ENCODE peak calls at places on chromosomes 11 and 22, in eight cellular contexts. A is mesendoderm, S is HepG2, C is GM12878, Z is left ventricle myocardium inferior, N is cardiac muscle cell, G is kidney, Q is stomach. I is an unnamed sample. For H3K4me1, the result is how much of the 10 kb centered on the place peaks cover.

GRCh38 chr11:46693597-46694012 is 6.8 kb downstream of the ARHGAP1 start:
- DNase-seq in A (no peak), S (no peak), C (no peak), Z (no peak), N (no peak), G (no peak), Q (no peak), I (no peak)

GRCh38 chr11:129930306-129930705 is 34.9 kb upstream of the NFRKB start:
- DNase-seq in A (no peak), S (no peak), C (no peak), Z (no peak), N (no peak), G (no peak), Q (no peak), I (no peak)

GRCh38 chr11:117177534-117178209 is 871 bp upstream of the SIDT2 start:
- DNase-seq in A (no peak), S (no peak), C (no peak), Z (no peak), N (no peak), G (no peak), Q (peak), I (no peak)

GRCh38 chr22:49643466-49643865 is 184.2 kb downstream of the BRD1 start:
- DNase-seq in A (no peak), S (no peak), C (no peak), Z (no peak), N (no peak), G (no peak), Q (no peak), I (no peak)

GRCh38 chr22:38262051-38262795 is 10.6 kb downstream of the TMEM184B start:
- DNase-seq in A (peak), S (peak), C (no peak), Z (peak), N (peak), G (no peak), Q (peak), I (no peak)

GRCh38 chr22:28279888-28280287 is 360.8 kb upstream of the PITPNB start:
- DNase-seq in A (no peak), S (no peak), C (no peak), Z (no peak), N (no peak), G (no peak), Q (no peak), I (no peak)

GRCh38 chr22:44758354-44758969 is 6.1 kb downstream of the ARHGAP8 start:
- DNase-seq in A (peak), S (no peak), C (no peak), Z (no peak), N (no peak), G (no peak), Q (no peak), I (no peak)

GRCh38 chr11:120425527-120425926 is 86.0 kb upstream of the GRIK4 start:
- DNase-seq in A (no peak), S (no peak), C (no peak), Z (no peak), N (no peak), G (no peak), Q (no peak), I (no peak)

GRCh38 chr11:24496728-24497396 is at the start of gene LUZP2:
- DNase-seq in A (peak), S (no peak), C (no peak), Z (no peak), N (peak), G (peak), Q (no peak), I (peak)

GRCh38 chr11:116148056-116148455 is 624.7 kb downstream of the BUD13 start:
- DNase-seq in A (peak), S (no peak), C (no peak), Z (no peak), N (peak), G (no peak), Q (no peak), I (peak)

GRCh38 chr11:67482275-67482735 is 521 bp upstream of the AIP start:
- DNase-seq in A (no peak), S (no peak), C (no peak), Z (no peak), N (no peak), G (peak), Q (no peak), I (no peak)

DNA sequence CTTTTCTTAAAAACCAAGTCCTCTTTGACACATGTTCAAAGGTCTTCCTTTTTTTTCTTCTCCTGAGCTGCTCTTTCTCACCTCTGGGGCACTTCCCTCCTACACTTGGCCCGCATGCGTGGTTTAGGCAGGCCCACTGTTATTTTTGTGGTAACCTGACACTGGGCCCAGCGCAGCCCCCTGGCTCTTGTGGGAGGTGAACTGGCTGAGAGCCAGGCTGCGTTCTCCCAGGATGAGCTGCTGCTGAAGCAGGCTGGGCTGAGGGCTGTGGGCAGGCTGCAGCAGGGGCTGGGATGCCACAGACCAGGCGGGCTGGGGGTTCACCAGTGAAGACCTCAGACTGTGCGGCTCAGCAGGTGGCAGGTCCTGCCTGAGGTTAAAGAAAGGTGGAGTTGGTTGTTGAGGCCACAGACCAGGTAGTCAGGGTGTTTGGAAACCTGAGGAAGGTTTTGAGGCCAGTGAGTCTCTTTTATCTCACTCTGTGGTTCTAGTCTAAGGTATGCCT is 72.4 kb downstream of the TEAD1 start:
- DNase-seq in A (peak), S (peak), C (no peak), Z (peak), N (peak), G (peak), Q (no peak), I (peak)
- H3K4me1 ChIP-seq in A (under half), S (under half), C (under half), Z (half or more), N (under half), G (under half), Q (under half), I (under half)

GRCh38 chr11:45102810-45103621 is 43.4 kb upstream of the PRDM11 start:
- DNase-seq in A (peak), S (peak), C (peak), Z (no peak), N (peak), G (peak), Q (peak), I (peak)

GRCh38 chr11:45104790-45105084 is 41.7 kb upstream of the PRDM11 start:
- DNase-seq in A (no peak), S (no peak), C (no peak), Z (no peak), N (no peak), G (peak), Q (no peak), I (no peak)

GRCh38 chr11:45104006-45104789 is 42.2 kb upstream of the PRDM11 start:
- DNase-seq in A (no peak), S (no peak), C (no peak), Z (no peak), N (no peak), G (peak), Q (no peak), I (no peak)

GRCh38 chr11:45100338-45100737 is 46.1 kb upstream of the PRDM11 start:
- DNase-seq in A (peak), S (no peak), C (no peak), Z (no peak), N (no peak), G (peak), Q (no peak), I (no peak)

DNA sequence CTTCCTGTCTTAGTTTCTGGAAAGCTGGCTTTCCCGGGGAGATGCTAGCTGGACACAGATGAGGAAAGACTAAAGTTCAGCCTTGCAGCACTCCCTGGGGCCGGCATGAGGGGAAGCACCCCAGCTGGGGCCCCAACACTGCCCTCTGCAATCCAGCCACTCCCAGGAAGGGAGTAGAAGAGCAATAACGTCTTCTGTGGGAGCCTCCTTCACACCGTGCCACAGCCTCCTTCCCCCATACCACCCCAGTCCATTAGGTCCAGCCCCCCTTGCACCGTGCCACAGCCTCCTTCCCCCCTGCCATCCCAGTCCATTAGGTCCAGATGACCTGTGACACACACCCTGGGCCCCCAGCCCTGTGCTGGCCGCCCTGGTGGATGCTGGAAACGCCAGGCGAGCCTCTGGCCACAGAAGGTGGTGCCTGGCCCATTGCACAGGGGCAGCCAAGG is 44.1 kb upstream of the PRDM11 start:
- DNase-seq in A (no peak), S (no peak), C (no peak), Z (no peak), N (no peak), G (peak), Q (no peak), I (no peak)
- H3K4me1 ChIP-seq in A (under half), S (under half), C (under half), Z (under half), N (under half), G (under half), Q (under half), I (under half)

DNA sequence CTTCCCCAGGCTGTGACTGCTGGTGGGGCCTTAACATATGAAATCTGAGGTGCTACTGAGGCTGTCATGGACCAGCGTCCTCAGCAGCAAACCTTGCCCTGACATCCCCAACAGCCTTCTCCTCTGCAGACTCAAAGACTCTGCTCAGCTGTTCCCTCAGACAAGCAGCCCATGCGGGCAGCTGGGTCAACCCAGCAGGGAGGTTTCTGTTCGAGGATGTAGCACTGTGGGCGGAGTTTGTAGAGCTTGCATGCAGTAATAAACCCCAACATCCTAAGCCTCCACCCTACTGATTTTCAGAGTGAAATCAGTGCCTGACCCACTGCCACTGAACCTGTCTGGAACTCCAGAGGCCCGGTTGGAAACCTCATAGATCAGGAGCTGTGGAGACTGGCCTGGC is 88.8 kb upstream of the XKR3 start:
- DNase-seq in A (no peak), S (no peak), C (no peak), Z (no peak), N (no peak), G (no peak), Q (no peak), I (no peak)
- H3K4me1 ChIP-seq in A (under half), S (under half), C (under half), Z (under half), N (under half), G (under half), Q (under half), I (under half)

GRCh38 chr11:60834742-60835141 is 7.2 kb upstream of the CCDC86 start:
- DNase-seq in A (no peak), S (no peak), C (no peak), Z (no peak), N (no peak), G (no peak), Q (no peak), I (no peak)
- H3K4me1 ChIP-seq in A (under half), S (under half), C (under half), Z (under half), N (under half), G (under half), Q (under half), I (under half)

GRCh38 chr11:104329043-104329442 is 165.1 kb upstream of the PDGFD start:
- DNase-seq in A (no peak), S (no peak), C (no peak), Z (no peak), N (no peak), G (no peak), Q (no peak), I (no peak)
- H3K4me1 ChIP-seq in A (under half), S (under half), C (under half), Z (under half), N (under half), G (under half), Q (under half), I (under half)

DNA sequence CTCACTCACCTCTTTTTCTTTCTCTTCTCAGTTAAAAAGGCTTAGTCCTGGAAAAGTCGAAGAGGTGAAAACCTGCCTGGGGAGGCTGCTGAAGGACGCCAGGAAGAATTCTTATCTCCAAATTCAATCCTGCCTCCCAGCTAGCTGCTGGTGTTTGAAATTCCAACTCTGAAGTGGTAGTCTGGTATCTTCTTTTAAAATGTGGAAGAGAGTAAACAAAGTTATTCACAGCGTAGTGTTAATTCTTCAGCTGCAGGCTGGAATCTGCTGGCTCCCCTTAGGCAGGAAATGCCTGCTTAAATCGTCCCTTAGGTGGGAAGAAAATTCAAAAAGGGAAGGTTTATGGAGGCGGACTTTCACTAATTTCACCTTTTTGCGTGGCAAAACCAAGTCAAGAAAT is 439.0 kb upstream of the CCDC90B start:
- DNase-seq in A (peak), S (no peak), C (no peak), Z (no peak), N (peak), G (no peak), Q (no peak), I (no peak)
- H3K4me1 ChIP-seq in A (under half), S (under half), C (under half), Z (under half), N (under half), G (under half), Q (under half), I (under half)

DNA sequence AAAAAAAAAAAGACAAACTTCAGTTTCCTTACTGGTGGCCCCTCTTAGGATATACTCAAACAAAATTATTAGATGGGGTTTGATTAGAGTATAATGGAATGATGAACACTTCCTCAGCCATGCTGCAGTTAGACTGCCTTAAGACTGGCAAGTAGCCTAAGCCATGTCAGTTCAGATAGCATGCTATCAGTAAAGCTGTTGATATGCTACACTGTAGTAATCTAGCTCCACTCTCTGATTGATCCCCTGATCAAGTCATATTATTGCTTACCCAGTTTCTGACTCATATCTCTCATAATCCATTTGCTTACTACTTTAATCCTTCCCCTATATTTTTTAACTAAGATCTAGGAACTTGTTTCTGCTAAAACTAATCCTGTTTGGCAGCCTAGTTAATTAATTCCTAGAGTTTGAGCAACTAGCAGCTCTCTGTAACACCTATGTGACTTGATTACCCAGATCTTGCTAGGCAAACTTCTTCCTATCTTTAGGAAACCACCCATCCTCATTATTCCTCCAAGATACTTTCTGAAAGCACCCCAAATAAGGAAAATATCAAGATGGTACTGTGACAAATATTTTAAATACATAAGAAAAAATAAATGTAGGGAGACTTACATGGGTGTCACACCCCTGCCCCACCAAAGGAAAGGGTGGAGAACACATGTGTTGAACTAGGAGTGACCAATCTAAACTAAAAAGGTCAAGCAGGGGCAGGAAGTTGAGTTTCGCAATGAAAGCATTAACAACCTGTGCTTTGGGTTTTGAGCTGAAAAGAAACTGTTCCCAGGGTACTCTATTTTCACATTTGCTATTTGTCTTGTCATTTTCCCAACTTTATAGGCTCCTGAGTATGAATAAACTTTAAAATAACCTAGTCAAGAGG is 43.2 kb downstream of the PIK3C2A start:
- DNase-seq in A (peak), S (peak), C (no peak), Z (no peak), N (no peak), G (no peak), Q (no peak), I (no peak)
- H3K4me1 ChIP-seq in A (under half), S (half or more), C (under half), Z (half or more), N (under half), G (under half), Q (under half), I (under half)

GRCh38 chr11:11845551-11845950 is 3.8 kb downstream of the USP47 start:
- DNase-seq in A (no peak), S (no peak), C (no peak), Z (no peak), N (no peak), G (no peak), Q (no peak), I (no peak)
- H3K4me1 ChIP-seq in A (under half), S (half or more), C (under half), Z (half or more), N (half or more), G (under half), Q (half or more), I (under half)

GRCh38 chr11:20310596-20311394 is 52.7 kb upstream of the HTATIP2 start:
- DNase-seq in A (no peak), S (no peak), C (no peak), Z (no peak), N (no peak), G (no peak), Q (no peak), I (no peak)

GRCh38 chr11:20310137-20310536 is 53.4 kb upstream of the HTATIP2 start:
- DNase-seq in A (no peak), S (no peak), C (no peak), Z (no peak), N (no peak), G (no peak), Q (no peak), I (no peak)

GRCh38 chr11:20311444-20311843 is 52.1 kb upstream of the HTATIP2 start:
- DNase-seq in A (peak), S (no peak), C (no peak), Z (no peak), N (no peak), G (no peak), Q (no peak), I (no peak)

GRCh38 chr11:20315800-20316199 is 47.7 kb upstream of the HTATIP2 start:
- DNase-seq in A (peak), S (no peak), C (no peak), Z (no peak), N (no peak), G (no peak), Q (no peak), I (no peak)
- H3K4me1 ChIP-seq in A (under half), S (under half), C (under half), Z (under half), N (under half), G (under half), Q (under half), I (under half)

GRCh38 chr11:60918941-60919275 is 5.0 kb downstream of the TMEM109 start:
- DNase-seq in A (no peak), S (no peak), C (no peak), Z (no peak), N (no peak), G (no peak), Q (no peak), I (no peak)
- H3K4me1 ChIP-seq in A (under half), S (under half), C (under half), Z (half or more), N (under half), G (under half), Q (under half), I (under half)

I was measured in iPS DF 6.9.